ENCODE peak calls at places on chromosome X, in seven cellular contexts. Y is H9, D is trophoblast cell, N is neuronal stem cell, B is mesendoderm, I is H1, H is mesenchymal stem cell. L is an unnamed sample.
A peak's percentile ranks its signal among the peaks of the same experiment; 100 is the strongest.

GRCh38 chrX:150366951-150367545 is 3.9 kb downstream of the MAMLD1 start:
- DNase-seq in Y (peak; percentile 10), D (no peak), H (peak; percentile 86), N (no peak), I (no peak), B (no peak), L (peak; percentile 79)

GRCh38 chrX:57367649-57368048 is 81.1 kb downstream of the FAAH2 start:
- DNase-seq in D (no peak), Y (no peak), B (no peak), I (no peak), N (no peak), H (no peak), L (no peak)

GRCh38 chrX:100622989-100623388 is 13.6 kb downstream of the TSPAN6 start:
- DNase-seq in N (no peak), D (no peak), B (no peak), Y (no peak), H (no peak), I (no peak), L (no peak)

GRCh38 chrX:78922754-78923153 is 22.4 kb upstream of the P2RY10 start:
- DNase-seq in B (no peak), D (no peak), I (no peak), N (no peak), H (no peak), Y (no peak), L (no peak)

GRCh38 chrX:38426785-38427184 is 74.4 kb downstream of the OTC start:
- DNase-seq in Y (no peak), N (no peak), D (no peak), B (no peak), I (no peak), H (no peak), L (no peak)

GRCh38 chrX:17692709-17693346 is 44.5 kb upstream of the SCML1 start:
- DNase-seq in Y (peak; percentile 48), D (peak; percentile 33), B (peak; percentile 59), N (no peak), H (peak; percentile 4), I (no peak), L (peak; percentile 84)

GRCh38 chrX:107880054-107880610 is 54.5 kb downstream of the MID2 start:
- DNase-seq in D (no peak), H (no peak), N (no peak), Y (no peak), I (no peak), B (no peak), L (no peak)

GRCh38 chrX:56068274-56068758 is 163.8 kb upstream of the KLF8 start:
- DNase-seq in H (no peak), I (no peak), D (no peak), B (no peak), Y (no peak), N (no peak), L (no peak)

GRCh38 chrX:104113237-104113965 is 1.1 kb downstream of the ZCCHC18 start:
- DNase-seq in D (no peak), I (no peak), H (peak; percentile 66), Y (peak; percentile 75), B (peak; percentile 83), N (peak; percentile 37), L (peak; percentile 53)

GRCh38 chrX:131633285-131633917 is 89.5 kb downstream of the OR13H1 start:
- DNase-seq in H (peak; percentile 51), N (peak; percentile 46), Y (peak; percentile 60), I (peak; percentile 2), D (peak; percentile 37), B (peak; percentile 61), L (peak; percentile 41)

GRCh38 chrX:2679534-2680485 is 11.3 kb upstream of the CD99 start:
- DNase-seq in Y (no peak), D (no peak), H (peak; percentile 74), I (no peak), N (no peak), B (no peak), L (peak; percentile 41)

GRCh38 chrX:68833855-68834331 is 5.1 kb downstream of the EFNB1 start:
- DNase-seq in I (no peak), Y (peak; percentile 16), B (no peak), D (peak; percentile 27), N (no peak), H (no peak), L (no peak)

GRCh38 chrX:110755061-110755460 is 40.6 kb downstream of the CHRDL1 start:
- DNase-seq in I (no peak), H (no peak), Y (no peak), D (no peak), B (no peak), N (no peak), L (peak; percentile 40)

GRCh38 chrX:20591246-20591645 is 324.5 kb upstream of the RPS6KA3 start:
- DNase-seq in B (no peak), D (no peak), H (no peak), N (no peak), I (no peak), Y (no peak), L (no peak)
- H2AK5ac ChIP-seq in B (no peak overlapping the region), D (no peak overlapping the region), H (no peak overlapping the region), N (no peak overlapping the region), I (no peak overlapping the region), Y (no peak overlapping the region), L (no peak overlapping the region)

GRCh38 chrX:73977542-73978169 is 326.3 kb upstream of the ZCCHC13 start:
- DNase-seq in H (peak; percentile 6), N (no peak), Y (peak; percentile 32), I (no peak), D (no peak), B (peak; percentile 19), L (no peak)

GRCh38 chrX:73979551-73980131 is 324.3 kb upstream of the ZCCHC13 start:
- DNase-seq in D (no peak), Y (no peak), N (no peak), I (no peak), B (no peak), H (no peak), L (no peak)
- H2AK5ac ChIP-seq in D (no peak overlapping the region), Y (no peak overlapping the region), N (no peak overlapping the region), I (no peak overlapping the region), B (no peak overlapping the region), H (no peak overlapping the region), L (no peak overlapping the region)

GRCh38 chrX:20378291-20378920 is 111.7 kb upstream of the RPS6KA3 start:
- DNase-seq in I (no peak), Y (no peak), D (no peak), H (peak; percentile 7), N (no peak), B (no peak), L (peak; percentile 31)
- H2AK5ac ChIP-seq in I (no peak overlapping the region), Y (no peak overlapping the region), D (no peak overlapping the region), H (no peak overlapping the region), N (no peak overlapping the region), B (no peak overlapping the region), L (no peak overlapping the region)

DNA sequence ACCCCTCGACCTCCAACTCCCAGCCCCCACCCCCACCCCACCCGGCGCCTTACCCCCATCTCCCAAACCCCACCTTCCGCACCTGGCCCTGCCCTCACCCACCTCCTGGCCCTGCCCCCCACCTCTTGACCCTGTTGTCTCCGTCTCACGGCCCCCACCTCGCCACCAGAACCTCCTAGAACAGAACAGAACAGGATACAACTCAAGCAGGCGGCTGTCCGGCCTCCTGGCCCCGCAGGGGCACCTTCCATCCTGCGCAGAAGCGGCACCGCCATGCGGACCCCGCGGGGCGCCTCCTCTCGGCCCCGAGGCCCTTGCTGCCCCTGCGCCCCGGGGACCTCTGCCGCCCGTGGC is 354 bp downstream of the CTAG2 start:
- DNase-seq in D (no peak), Y (no peak), N (no peak), I (no peak), H (no peak), B (no peak), L (no peak)
- H2AK5ac ChIP-seq in D (no peak overlapping the region), Y (no peak overlapping the region), N (no peak overlapping the region), I (no peak overlapping the region), H (no peak overlapping the region), B (no peak overlapping the region), L (no peak overlapping the region)

GRCh38 chrX:151734446-151734845 is at the start of gene CNGA2:
- DNase-seq in N (no peak), I (no peak), Y (no peak), H (no peak), D (no peak), B (no peak), L (no peak)
- H2AK5ac ChIP-seq in N (no peak within 1 kb of the TSS), I (no peak within 1 kb of the TSS), Y (no peak within 1 kb of the TSS), H (no peak within 1 kb of the TSS), D (no peak within 1 kb of the TSS), B (no peak within 1 kb of the TSS), L (no peak within 1 kb of the TSS)

GRCh38 chrX:119189586-119189985 is 46.5 kb upstream of the PGRMC1 start:
- DNase-seq in I (no peak), D (no peak), H (peak; percentile 1), Y (no peak), B (no peak), N (no peak), L (no peak)

GRCh38 chrX:119189115-119189514 is 47.0 kb upstream of the PGRMC1 start:
- DNase-seq in I (no peak), N (no peak), D (no peak), B (peak; percentile 27), H (no peak), Y (no peak), L (no peak)

GRCh38 chrX:119187298-119187697 is 48.8 kb upstream of the PGRMC1 start:
- DNase-seq in Y (no peak), I (no peak), B (no peak), H (no peak), N (no peak), D (no peak), L (no peak)

GRCh38 chrX:119190736-119191282 is 45.3 kb upstream of the PGRMC1 start:
- DNase-seq in B (no peak), Y (no peak), I (no peak), D (no peak), N (no peak), H (no peak), L (peak; percentile 22)

DNA sequence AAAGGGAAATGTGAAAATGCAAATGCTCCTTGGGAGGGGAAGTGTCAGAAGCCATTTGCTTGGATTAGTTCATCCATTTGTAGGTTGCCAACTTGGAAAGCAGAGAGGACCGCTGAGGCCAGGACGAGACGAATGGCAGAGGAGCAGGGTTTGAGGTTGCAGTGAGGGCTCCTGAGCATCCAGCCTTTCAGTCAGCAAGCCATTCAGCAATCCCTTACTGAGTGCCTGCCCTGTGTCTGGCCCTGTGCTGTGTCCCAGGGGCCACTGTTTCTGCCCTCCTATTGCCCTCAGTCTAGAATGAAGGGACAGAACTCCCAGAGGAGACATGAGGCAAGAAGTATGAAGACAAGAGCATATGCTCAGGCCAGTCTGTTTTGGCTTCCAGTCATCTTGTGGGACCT is 45.8 kb upstream of the PGRMC1 start:
- DNase-seq in Y (no peak), D (no peak), B (no peak), N (no peak), I (no peak), H (no peak), L (no peak)
- H2AK5ac ChIP-seq in Y (no peak overlapping the region), D (no peak overlapping the region), B (no peak overlapping the region), N (no peak overlapping the region), I (no peak overlapping the region), H (no peak overlapping the region), L (no peak overlapping the region)

GRCh38 chrX:97367149-97367548 is 483.4 kb downstream of the RPA4 start:
- DNase-seq in N (no peak), I (no peak), Y (no peak), H (no peak), D (no peak), B (no peak), L (peak; percentile 67)

GRCh38 chrX:97363843-97364242 is 480.1 kb downstream of the RPA4 start:
- DNase-seq in B (no peak), Y (no peak), N (no peak), H (no peak), I (no peak), D (no peak), L (no peak)

GRCh38 chrX:97372006-97372766 is 488.5 kb downstream of the RPA4 start:
- DNase-seq in H (no peak), N (no peak), B (no peak), I (no peak), D (no peak), Y (no peak), L (no peak)

GRCh38 chrX:97366246-97366645 is 482.5 kb downstream of the RPA4 start:
- DNase-seq in I (no peak), D (no peak), H (peak; percentile 26), Y (no peak), B (no peak), N (no peak), L (no peak)
- H2AK5ac ChIP-seq in I (no peak overlapping the region), D (no peak overlapping the region), H (no peak overlapping the region), Y (no peak overlapping the region), B (no peak overlapping the region), N (no peak overlapping the region), L (no peak overlapping the region)